ENCODE peak calls at places on chromosomes 3 and 15, in five cellular contexts. One of them, this sample, is unnamed.

GRCh38 chr15:99143655-99144610 is 39.1 kb downstream of the SYNM start:
- DNase-seq in endothelial cell: no peak
- DNase-seq in cardiac fibroblast: peak; percentile 73
- DNase-seq in heart left ventricle: no peak
- DNase-seq in epithelial cell of esophagus: peak; percentile 89
- DNase-seq in this sample: peak; percentile 28

GRCh38 chr15:59388670-59389069 is 16.0 kb upstream of the MYO1E start:
- DNase-seq in heart left ventricle: no peak
- DNase-seq in endothelial cell: no peak
- DNase-seq in cardiac fibroblast: peak; percentile 62
- DNase-seq in epithelial cell of esophagus: peak; percentile 54
- DNase-seq in this sample: no peak

GRCh38 chr15:50487287-50487686 is 59.2 kb downstream of the USP50 start:
- DNase-seq in endothelial cell: no peak
- DNase-seq in heart left ventricle: no peak
- DNase-seq in cardiac fibroblast: no peak
- DNase-seq in epithelial cell of esophagus: no peak
- DNase-seq in this sample: no peak

GRCh38 chr15:36106640-36107335 is 472.6 kb upstream of the CDIN1 start:
- DNase-seq in cardiac fibroblast: peak; percentile 33
- DNase-seq in epithelial cell of esophagus: no peak
- DNase-seq in endothelial cell: no peak
- DNase-seq in heart left ventricle: no peak
- DNase-seq in this sample: no peak

GRCh38 chr3:138594150-138594934 is at the start of gene CEP70:
- DNase-seq in epithelial cell of esophagus: peak; percentile 96
- DNase-seq in endothelial cell: peak; percentile 92
- DNase-seq in heart left ventricle: peak; percentile 95
- DNase-seq in cardiac fibroblast: peak; percentile 98
- DNase-seq in this sample: peak; percentile 81

GRCh38 chr3:196604548-196604947 is 34.9 kb upstream of the NRROS start:
- DNase-seq in endothelial cell: no peak
- DNase-seq in heart left ventricle: no peak
- DNase-seq in epithelial cell of esophagus: no peak
- DNase-seq in cardiac fibroblast: no peak
- DNase-seq in this sample: no peak

GRCh38 chr3:128051837-128052766 is at the start of gene SEC61A1:
- DNase-seq in heart left ventricle: peak; percentile 98
- DNase-seq in cardiac fibroblast: peak; percentile 94
- DNase-seq in epithelial cell of esophagus: peak; percentile 97
- DNase-seq in endothelial cell: peak; percentile 98
- DNase-seq in this sample: peak; percentile 88

GRCh38 chr15:38260077-38260476 is 7.4 kb downstream of the SPRED1 start:
- DNase-seq in epithelial cell of esophagus: no peak
- DNase-seq in endothelial cell: no peak
- DNase-seq in cardiac fibroblast: peak; percentile 46
- DNase-seq in heart left ventricle: no peak
- DNase-seq in this sample: no peak

GRCh38 chr3:144097144-144097543 is 125.5 kb downstream of the DIPK2A start:
- DNase-seq in epithelial cell of esophagus: no peak
- DNase-seq in heart left ventricle: no peak
- DNase-seq in endothelial cell: no peak
- DNase-seq in cardiac fibroblast: no peak
- DNase-seq in this sample: no peak

GRCh38 chr15:78149805-78150751 is 916 bp downstream of the IDH3A start:
- DNase-seq in cardiac fibroblast: peak; percentile 15
- DNase-seq in epithelial cell of esophagus: peak; percentile 14
- DNase-seq in heart left ventricle: no peak
- DNase-seq in endothelial cell: no peak
- DNase-seq in this sample: no peak

GRCh38 chr3:62143843-62144450 is 229.4 kb downstream of the FEZF2 start:
- DNase-seq in cardiac fibroblast: no peak
- DNase-seq in heart left ventricle: no peak
- DNase-seq in epithelial cell of esophagus: no peak
- DNase-seq in endothelial cell: no peak
- DNase-seq in this sample: no peak

GRCh38 chr3:119628390-119628789 is 30.7 kb downstream of the PLA1A start:
- DNase-seq in heart left ventricle: no peak
- DNase-seq in epithelial cell of esophagus: no peak
- DNase-seq in endothelial cell: no peak
- DNase-seq in cardiac fibroblast: no peak
- DNase-seq in this sample: no peak

DNA sequence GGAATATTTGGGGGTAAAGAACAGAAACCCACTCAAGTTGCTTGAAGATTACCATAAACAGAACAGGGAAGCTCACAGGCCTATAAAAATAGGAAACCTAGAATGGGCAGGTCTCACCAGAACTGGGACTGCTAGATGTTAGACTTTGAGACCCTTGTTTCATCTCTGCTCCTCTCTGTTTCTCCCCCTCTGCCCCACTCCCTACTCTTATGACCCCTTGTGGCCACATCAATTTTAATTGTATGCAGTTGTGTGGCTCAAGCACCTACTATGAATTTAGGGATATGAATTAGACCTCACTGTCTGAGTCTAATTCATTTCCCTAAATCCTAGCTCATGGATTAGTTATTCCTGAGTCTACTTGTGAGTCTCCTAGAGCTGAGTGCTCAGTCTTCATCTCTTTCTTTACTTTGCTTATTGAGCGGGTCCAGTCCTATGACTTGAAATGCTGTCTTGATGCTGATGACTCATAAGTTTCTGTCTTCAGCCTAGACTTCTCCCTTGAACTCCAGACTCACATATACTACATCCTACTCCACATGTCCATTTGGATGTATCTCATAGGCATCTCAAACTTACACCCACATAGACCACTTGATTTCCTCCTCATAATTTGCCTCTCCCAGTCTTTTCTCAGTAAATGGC is 78.7 kb downstream of the ITPR1 start:
- DNase-seq in endothelial cell: no peak
- DNase-seq in heart left ventricle: no peak
- DNase-seq in cardiac fibroblast: peak; percentile 32
- DNase-seq in epithelial cell of esophagus: peak; percentile 46
- DNase-seq in this sample: no peak
- TF ChIP-seq CTCF in endothelial cell: peak; percentile 20
- TF ChIP-seq CTCF in heart left ventricle: no peak
- TF ChIP-seq CTCF in cardiac fibroblast: peak; percentile 11
- TF ChIP-seq CTCF in epithelial cell of esophagus: no peak
- TF ChIP-seq CTCF in this sample: no peak

DNA sequence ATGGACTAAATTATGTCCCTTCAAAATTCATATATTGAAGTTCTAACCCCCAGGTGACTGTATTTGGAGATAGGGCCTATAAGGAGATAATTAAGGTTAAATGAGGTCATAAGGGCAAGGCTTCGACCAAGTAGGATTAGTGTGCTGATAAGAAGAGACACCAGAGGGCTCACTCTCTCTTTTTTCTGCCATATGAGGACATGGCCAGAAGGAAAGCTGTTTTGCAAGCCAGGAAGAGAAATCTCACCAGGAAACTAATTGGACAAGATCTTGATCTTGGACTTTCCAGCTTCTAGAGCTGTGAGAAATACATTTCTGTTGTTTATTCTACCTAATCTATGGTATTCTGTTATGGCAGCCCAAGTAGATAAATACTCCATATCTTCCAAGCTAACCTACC is 503.6 kb upstream of the NAALADL2 start:
- DNase-seq in cardiac fibroblast: peak; percentile 48
- DNase-seq in epithelial cell of esophagus: peak; percentile 45
- DNase-seq in heart left ventricle: no peak
- DNase-seq in endothelial cell: no peak
- DNase-seq in this sample: no peak
- TF ChIP-seq CTCF in cardiac fibroblast: peak; percentile 36
- TF ChIP-seq CTCF in epithelial cell of esophagus: peak; percentile 26
- TF ChIP-seq CTCF in heart left ventricle: no peak
- TF ChIP-seq CTCF in endothelial cell: no peak
- TF ChIP-seq CTCF in this sample: peak; percentile 20

GRCh38 chr3:121648219-121648958 is 12.3 kb downstream of the HCLS1 start:
- DNase-seq in epithelial cell of esophagus: peak; percentile 39
- DNase-seq in heart left ventricle: no peak
- DNase-seq in endothelial cell: no peak
- DNase-seq in cardiac fibroblast: peak; percentile 41
- DNase-seq in this sample: no peak
- TF ChIP-seq CTCF in epithelial cell of esophagus: no peak
- TF ChIP-seq CTCF in heart left ventricle: peak; percentile 23
- TF ChIP-seq CTCF in endothelial cell: no peak
- TF ChIP-seq CTCF in cardiac fibroblast: no peak
- TF ChIP-seq CTCF in this sample: no peak

GRCh38 chr15:91268510-91268909 is 168.5 kb downstream of the SV2B start:
- DNase-seq in cardiac fibroblast: no peak
- DNase-seq in endothelial cell: peak; percentile 17
- DNase-seq in epithelial cell of esophagus: no peak
- DNase-seq in heart left ventricle: no peak
- DNase-seq in this sample: no peak
- TF ChIP-seq CTCF in cardiac fibroblast: peak; percentile 34
- TF ChIP-seq CTCF in endothelial cell: peak; percentile 33
- TF ChIP-seq CTCF in epithelial cell of esophagus: peak; percentile 22
- TF ChIP-seq CTCF in heart left ventricle: no peak
- TF ChIP-seq CTCF in this sample: peak; percentile 7

DNA sequence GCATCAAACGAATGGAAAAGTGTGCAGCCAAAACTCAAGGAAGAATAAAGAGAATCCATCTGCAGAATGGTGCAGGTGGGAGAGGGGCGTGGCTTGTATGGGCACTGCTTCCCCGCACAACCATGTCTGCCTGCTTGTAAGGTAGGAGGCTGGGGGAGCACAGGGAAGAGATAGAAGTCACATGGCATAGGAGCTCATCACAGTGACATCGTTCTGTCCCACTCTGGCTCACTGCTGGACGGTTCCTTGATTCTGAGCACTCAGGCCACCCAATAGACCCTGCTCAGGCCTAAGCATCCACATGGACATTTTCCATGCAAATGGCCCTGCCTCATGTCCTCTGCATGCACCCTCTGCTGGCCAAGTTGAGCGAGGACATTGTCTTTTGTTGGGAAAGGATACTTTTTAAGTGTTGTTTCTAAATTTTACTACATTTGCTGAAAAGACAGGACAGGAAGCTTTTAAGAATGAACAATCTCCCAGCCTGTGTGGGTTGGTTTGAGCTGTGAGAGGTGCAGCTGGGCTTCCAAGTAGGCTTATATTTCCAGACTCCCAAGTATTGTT is 3.1 kb downstream of the MYLK start:
- DNase-seq in epithelial cell of esophagus: peak; percentile 42
- DNase-seq in cardiac fibroblast: peak; percentile 65
- DNase-seq in heart left ventricle: no peak
- DNase-seq in endothelial cell: peak; percentile 31
- DNase-seq in this sample: peak; percentile 8
- TF ChIP-seq CTCF in epithelial cell of esophagus: peak; percentile 51
- TF ChIP-seq CTCF in cardiac fibroblast: peak; percentile 74
- TF ChIP-seq CTCF in heart left ventricle: no peak
- TF ChIP-seq CTCF in endothelial cell: peak; percentile 56
- TF ChIP-seq CTCF in this sample: peak; percentile 55